ENCODE peak calls at places on chromosomes 12 and 14, in eight cellular contexts. One of them, this sample, is unnamed.
A peak's percentile ranks its signal among the peaks of the same experiment; 100 is the strongest.

GRCh38 chr14:34064349-34064748 is 113.5 kb upstream of the EGLN3 start:
- DNase-seq in CD8-positive, alpha-beta memory T cell: no peak
- DNase-seq in heart right ventricle: peak; percentile 64
- DNase-seq in thoracic aorta: no peak
- DNase-seq in HepG2: no peak
- DNase-seq in pancreas: no peak
- DNase-seq in left ventricle myocardium inferior: peak; percentile 57
- DNase-seq in aorta: no peak
- DNase-seq in this sample: peak; percentile 75

GRCh38 chr12:3186546-3187237 is 109.5 kb downstream of the TSPAN9 start:
- DNase-seq in heart right ventricle: no peak
- DNase-seq in CD8-positive, alpha-beta memory T cell: no peak
- DNase-seq in aorta: no peak
- DNase-seq in pancreas: no peak
- DNase-seq in left ventricle myocardium inferior: no peak
- DNase-seq in thoracic aorta: no peak
- DNase-seq in HepG2: no peak
- DNase-seq in this sample: no peak

GRCh38 chr12:89245090-89245489 is 107.2 kb downstream of the DUSP6 start:
- DNase-seq in thoracic aorta: no peak
- DNase-seq in left ventricle myocardium inferior: no peak
- DNase-seq in aorta: no peak
- DNase-seq in pancreas: no peak
- DNase-seq in HepG2: no peak
- DNase-seq in heart right ventricle: no peak
- DNase-seq in CD8-positive, alpha-beta memory T cell: peak; percentile 77
- DNase-seq in this sample: no peak

GRCh38 chr12:130587966-130588365 is 128.1 kb downstream of the RIMBP2 start:
- DNase-seq in heart right ventricle: no peak
- DNase-seq in left ventricle myocardium inferior: no peak
- DNase-seq in aorta: no peak
- DNase-seq in HepG2: no peak
- DNase-seq in thoracic aorta: no peak
- DNase-seq in CD8-positive, alpha-beta memory T cell: no peak
- DNase-seq in pancreas: no peak
- DNase-seq in this sample: no peak

GRCh38 chr14:23297096-23297495 is 5.6 kb downstream of the PPP1R3E start:
- DNase-seq in CD8-positive, alpha-beta memory T cell: no peak
- DNase-seq in left ventricle myocardium inferior: no peak
- DNase-seq in pancreas: no peak
- DNase-seq in heart right ventricle: no peak
- DNase-seq in HepG2: no peak
- DNase-seq in thoracic aorta: no peak
- DNase-seq in aorta: no peak
- DNase-seq in this sample: no peak

GRCh38 chr12:613996-614726 is 49.1 kb downstream of the NINJ2 start:
- DNase-seq in left ventricle myocardium inferior: peak; percentile 42
- DNase-seq in aorta: no peak
- DNase-seq in pancreas: no peak
- DNase-seq in thoracic aorta: no peak
- DNase-seq in HepG2: peak; percentile 31
- DNase-seq in heart right ventricle: no peak
- DNase-seq in CD8-positive, alpha-beta memory T cell: peak; percentile 19
- DNase-seq in this sample: no peak

GRCh38 chr14:87097021-87097420 is 896.0 kb downstream of the GALC start:
- DNase-seq in HepG2: no peak
- DNase-seq in CD8-positive, alpha-beta memory T cell: no peak
- DNase-seq in aorta: no peak
- DNase-seq in heart right ventricle: no peak
- DNase-seq in pancreas: no peak
- DNase-seq in thoracic aorta: no peak
- DNase-seq in left ventricle myocardium inferior: no peak
- DNase-seq in this sample: no peak

GRCh38 chr12:113261847-113262470 is 40.7 kb downstream of the TPCN1 start:
- DNase-seq in CD8-positive, alpha-beta memory T cell: peak; percentile 28
- DNase-seq in heart right ventricle: no peak
- DNase-seq in pancreas: no peak
- DNase-seq in HepG2: no peak
- DNase-seq in left ventricle myocardium inferior: no peak
- DNase-seq in aorta: no peak
- DNase-seq in thoracic aorta: no peak
- DNase-seq in this sample: no peak

GRCh38 chr12:118749656-118750055 is 231.7 kb upstream of the SRRM4 start:
- DNase-seq in left ventricle myocardium inferior: no peak
- DNase-seq in aorta: no peak
- DNase-seq in HepG2: no peak
- DNase-seq in pancreas: no peak
- DNase-seq in heart right ventricle: no peak
- DNase-seq in thoracic aorta: no peak
- DNase-seq in CD8-positive, alpha-beta memory T cell: no peak
- DNase-seq in this sample: no peak

GRCh38 chr12:14216405-14217294 is 148.8 kb upstream of the ATF7IP start:
- DNase-seq in pancreas: no peak
- DNase-seq in HepG2: no peak
- DNase-seq in aorta: no peak
- DNase-seq in thoracic aorta: no peak
- DNase-seq in CD8-positive, alpha-beta memory T cell: no peak
- DNase-seq in left ventricle myocardium inferior: no peak
- DNase-seq in heart right ventricle: no peak
- DNase-seq in this sample: no peak

GRCh38 chr14:96858643-96859042 is 61.5 kb downstream of the VRK1 start:
- DNase-seq in left ventricle myocardium inferior: no peak
- DNase-seq in heart right ventricle: no peak
- DNase-seq in pancreas: no peak
- DNase-seq in thoracic aorta: no peak
- DNase-seq in aorta: no peak
- DNase-seq in CD8-positive, alpha-beta memory T cell: no peak
- DNase-seq in HepG2: no peak
- DNase-seq in this sample: no peak

GRCh38 chr14:96851694-96852381 is 54.7 kb downstream of the VRK1 start:
- DNase-seq in thoracic aorta: no peak
- DNase-seq in heart right ventricle: no peak
- DNase-seq in CD8-positive, alpha-beta memory T cell: no peak
- DNase-seq in left ventricle myocardium inferior: no peak
- DNase-seq in aorta: no peak
- DNase-seq in pancreas: no peak
- DNase-seq in HepG2: no peak
- DNase-seq in this sample: no peak

GRCh38 chr14:96847451-96847850 is 50.3 kb downstream of the VRK1 start:
- DNase-seq in thoracic aorta: no peak
- DNase-seq in aorta: no peak
- DNase-seq in heart right ventricle: no peak
- DNase-seq in pancreas: no peak
- DNase-seq in HepG2: no peak
- DNase-seq in CD8-positive, alpha-beta memory T cell: no peak
- DNase-seq in left ventricle myocardium inferior: no peak
- DNase-seq in this sample: no peak

GRCh38 chr14:96852823-96853422 is 55.7 kb downstream of the VRK1 start:
- DNase-seq in thoracic aorta: no peak
- DNase-seq in aorta: no peak
- DNase-seq in heart right ventricle: no peak
- DNase-seq in left ventricle myocardium inferior: no peak
- DNase-seq in CD8-positive, alpha-beta memory T cell: peak; percentile 17
- DNase-seq in pancreas: no peak
- DNase-seq in HepG2: peak; percentile 18
- DNase-seq in this sample: no peak
- H3K4me1 ChIP-seq in thoracic aorta: no peaks in the 10 kb centered on the region
- H3K4me1 ChIP-seq in aorta: no peaks in the 10 kb centered on the region
- H3K4me1 ChIP-seq in heart right ventricle: no peaks in the 10 kb centered on the region
- H3K4me1 ChIP-seq in left ventricle myocardium inferior: no peaks in the 10 kb centered on the region
- H3K4me1 ChIP-seq in CD8-positive, alpha-beta memory T cell: no peaks in the 10 kb centered on the region
- H3K4me1 ChIP-seq in pancreas: no peaks in the 10 kb centered on the region
- H3K4me1 ChIP-seq in HepG2: peaks cover 8% of the 10 kb centered on the region
- H3K4me1 ChIP-seq in this sample: no peaks in the 10 kb centered on the region

GRCh38 chr14:38073641-38074040 is 134.1 kb upstream of the SSTR1 start:
- DNase-seq in left ventricle myocardium inferior: no peak
- DNase-seq in aorta: no peak
- DNase-seq in HepG2: no peak
- DNase-seq in CD8-positive, alpha-beta memory T cell: no peak
- DNase-seq in thoracic aorta: no peak
- DNase-seq in pancreas: no peak
- DNase-seq in heart right ventricle: no peak
- DNase-seq in this sample: no peak

GRCh38 chr14:38079268-38079667 is 128.4 kb upstream of the SSTR1 start:
- DNase-seq in thoracic aorta: no peak
- DNase-seq in CD8-positive, alpha-beta memory T cell: no peak
- DNase-seq in aorta: no peak
- DNase-seq in pancreas: no peak
- DNase-seq in heart right ventricle: no peak
- DNase-seq in HepG2: no peak
- DNase-seq in left ventricle myocardium inferior: no peak
- DNase-seq in this sample: no peak

GRCh38 chr14:38074091-38074490 is 133.6 kb upstream of the SSTR1 start:
- DNase-seq in aorta: no peak
- DNase-seq in heart right ventricle: no peak
- DNase-seq in left ventricle myocardium inferior: no peak
- DNase-seq in pancreas: no peak
- DNase-seq in HepG2: no peak
- DNase-seq in thoracic aorta: no peak
- DNase-seq in CD8-positive, alpha-beta memory T cell: no peak
- DNase-seq in this sample: no peak

GRCh38 chr14:38078393-38078792 is 129.3 kb upstream of the SSTR1 start:
- DNase-seq in left ventricle myocardium inferior: no peak
- DNase-seq in pancreas: no peak
- DNase-seq in CD8-positive, alpha-beta memory T cell: peak; percentile 85
- DNase-seq in HepG2: no peak
- DNase-seq in aorta: no peak
- DNase-seq in thoracic aorta: no peak
- DNase-seq in heart right ventricle: no peak
- DNase-seq in this sample: peak; percentile 21

DNA sequence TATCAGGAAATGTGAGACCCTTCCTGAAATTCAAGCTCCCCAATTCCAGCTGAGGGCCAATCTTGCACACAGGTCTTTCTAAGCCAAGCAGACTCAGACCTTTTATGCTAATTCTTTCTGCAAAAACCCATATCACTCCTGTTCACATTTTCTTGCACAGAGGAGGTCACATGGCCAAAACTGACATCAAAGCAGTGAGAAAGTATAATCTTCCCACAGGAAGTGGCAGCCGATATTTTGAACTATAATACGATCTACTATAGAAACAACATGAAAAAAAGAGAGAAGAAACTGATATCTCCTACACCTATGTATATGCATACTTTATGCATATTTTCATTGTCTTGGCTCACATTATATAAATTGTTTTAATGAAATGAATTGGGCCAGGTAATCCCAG is 132.9 kb upstream of the SSTR1 start:
- DNase-seq in aorta: no peak
- DNase-seq in left ventricle myocardium inferior: no peak
- DNase-seq in CD8-positive, alpha-beta memory T cell: peak; percentile 73
- DNase-seq in heart right ventricle: no peak
- DNase-seq in pancreas: no peak
- DNase-seq in HepG2: no peak
- DNase-seq in thoracic aorta: no peak
- DNase-seq in this sample: no peak
- H3K4me1 ChIP-seq in aorta: no peaks in the 10 kb centered on the region
- H3K4me1 ChIP-seq in left ventricle myocardium inferior: no peaks in the 10 kb centered on the region
- H3K4me1 ChIP-seq in CD8-positive, alpha-beta memory T cell: peaks cover 81% of the 10 kb centered on the region
- H3K4me1 ChIP-seq in heart right ventricle: no peaks in the 10 kb centered on the region
- H3K4me1 ChIP-seq in pancreas: no peaks in the 10 kb centered on the region
- H3K4me1 ChIP-seq in HepG2: no peaks in the 10 kb centered on the region
- H3K4me1 ChIP-seq in thoracic aorta: no peaks in the 10 kb centered on the region
- H3K4me1 ChIP-seq in this sample: no peaks in the 10 kb centered on the region

GRCh38 chr12:32126720-32127119 is 20.1 kb downstream of the BICD1 start:
- DNase-seq in left ventricle myocardium inferior: no peak
- DNase-seq in thoracic aorta: no peak
- DNase-seq in CD8-positive, alpha-beta memory T cell: no peak
- DNase-seq in pancreas: no peak
- DNase-seq in aorta: no peak
- DNase-seq in HepG2: no peak
- DNase-seq in heart right ventricle: no peak
- DNase-seq in this sample: no peak
- H3K4me1 ChIP-seq in left ventricle myocardium inferior: no peaks in the 10 kb centered on the region
- H3K4me1 ChIP-seq in thoracic aorta: no peaks in the 10 kb centered on the region
- H3K4me1 ChIP-seq in CD8-positive, alpha-beta memory T cell: no peaks in the 10 kb centered on the region
- H3K4me1 ChIP-seq in pancreas: no peaks in the 10 kb centered on the region
- H3K4me1 ChIP-seq in aorta: no peaks in the 10 kb centered on the region
- H3K4me1 ChIP-seq in HepG2: peaks cover 11% of the 10 kb centered on the region
- H3K4me1 ChIP-seq in heart right ventricle: no peaks in the 10 kb centered on the region
- H3K4me1 ChIP-seq in this sample: no peaks in the 10 kb centered on the region

GRCh38 chr14:73786942-73787759 is 64.5 kb upstream of the PTGR2 start:
- DNase-seq in heart right ventricle: peak; percentile 71
- DNase-seq in pancreas: peak; percentile 74
- DNase-seq in HepG2: no peak
- DNase-seq in CD8-positive, alpha-beta memory T cell: peak; percentile 73
- DNase-seq in aorta: peak; percentile 90
- DNase-seq in thoracic aorta: no peak
- DNase-seq in left ventricle myocardium inferior: peak; percentile 78
- DNase-seq in this sample: peak; percentile 85

GRCh38 chr14:73784988-73785313 is 66.7 kb upstream of the PTGR2 start:
- DNase-seq in aorta: no peak
- DNase-seq in thoracic aorta: no peak
- DNase-seq in CD8-positive, alpha-beta memory T cell: no peak
- DNase-seq in pancreas: peak; percentile 60
- DNase-seq in HepG2: no peak
- DNase-seq in left ventricle myocardium inferior: no peak
- DNase-seq in heart right ventricle: no peak
- DNase-seq in this sample: no peak

GRCh38 chr14:73786632-73786941 is 65.0 kb upstream of the PTGR2 start:
- DNase-seq in aorta: peak; percentile 81
- DNase-seq in left ventricle myocardium inferior: peak; percentile 59
- DNase-seq in thoracic aorta: no peak
- DNase-seq in CD8-positive, alpha-beta memory T cell: no peak
- DNase-seq in HepG2: no peak
- DNase-seq in heart right ventricle: peak; percentile 44
- DNase-seq in pancreas: peak; percentile 58
- DNase-seq in this sample: no peak

GRCh38 chr14:73785336-73785833 is 66.2 kb upstream of the PTGR2 start:
- DNase-seq in HepG2: peak; percentile 50
- DNase-seq in CD8-positive, alpha-beta memory T cell: no peak
- DNase-seq in heart right ventricle: peak; percentile 43
- DNase-seq in aorta: peak; percentile 70
- DNase-seq in pancreas: no peak
- DNase-seq in thoracic aorta: no peak
- DNase-seq in left ventricle myocardium inferior: no peak
- DNase-seq in this sample: no peak

DNA sequence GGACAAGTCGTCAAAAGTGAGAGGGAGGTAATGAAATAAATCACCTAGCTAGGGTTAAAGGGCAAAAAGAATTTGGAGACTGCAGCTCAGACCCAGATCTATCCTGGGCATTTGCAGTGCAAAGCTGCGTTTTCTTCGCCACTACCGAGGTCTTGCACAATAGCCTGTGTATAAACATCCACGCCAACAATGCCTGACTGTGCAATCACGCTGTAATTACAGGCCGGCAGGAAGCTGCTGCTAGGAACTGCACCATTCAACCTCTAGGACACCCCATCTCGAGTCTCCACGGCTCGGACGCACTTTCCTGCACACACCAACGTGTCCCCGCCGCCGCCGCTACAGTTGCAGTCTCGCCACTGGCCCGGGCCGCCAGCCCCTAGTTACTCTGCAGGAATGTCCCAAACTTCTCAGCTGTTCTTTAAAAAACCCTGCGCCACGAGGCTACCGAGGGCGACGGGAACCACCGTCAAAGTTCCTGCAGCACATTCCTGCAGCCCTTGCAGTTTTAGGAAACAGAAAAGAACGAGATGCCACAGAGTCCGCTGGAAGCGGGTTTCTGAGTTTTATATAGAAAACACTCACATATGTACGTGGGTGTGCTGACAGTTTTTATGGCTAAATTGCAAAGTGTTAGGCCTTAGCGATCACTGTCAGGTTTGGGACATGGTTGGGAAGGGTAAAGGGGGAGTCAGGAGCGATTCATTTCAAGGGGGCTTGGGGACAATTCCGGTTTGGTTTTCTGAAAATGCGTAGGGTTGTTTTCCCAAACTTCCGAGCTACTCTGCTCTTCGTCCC is 65.6 kb upstream of the PTGR2 start:
- DNase-seq in aorta: peak; percentile 90
- DNase-seq in left ventricle myocardium inferior: peak; percentile 70
- DNase-seq in pancreas: peak; percentile 66
- DNase-seq in CD8-positive, alpha-beta memory T cell: peak; percentile 60
- DNase-seq in HepG2: peak; percentile 95
- DNase-seq in heart right ventricle: peak; percentile 65
- DNase-seq in thoracic aorta: peak; percentile 66
- DNase-seq in this sample: peak; percentile 88
- H3K4me1 ChIP-seq in aorta: peaks cover 7% of the 10 kb centered on the region
- H3K4me1 ChIP-seq in left ventricle myocardium inferior: peaks cover 91% of the 10 kb centered on the region
- H3K4me1 ChIP-seq in pancreas: peaks cover 33% of the 10 kb centered on the region
- H3K4me1 ChIP-seq in CD8-positive, alpha-beta memory T cell: peaks cover 56% of the 10 kb centered on the region
- H3K4me1 ChIP-seq in HepG2: peaks cover 69% of the 10 kb centered on the region
- H3K4me1 ChIP-seq in heart right ventricle: peaks cover 68% of the 10 kb centered on the region
- H3K4me1 ChIP-seq in thoracic aorta: peaks cover 80% of the 10 kb centered on the region
- H3K4me1 ChIP-seq in this sample: peaks cover 62% of the 10 kb centered on the region

This sample was measured in tibial artery.